ENCODE peak calls at places on chromosomes 13 and 19, in seven cellular contexts. One of them, this sample, is unnamed.

GRCh38 chr13:41833851-41834250 is 127.1 kb downstream of the VWA8 start:
- DNase-seq in adrenal gland: no peak
- DNase-seq in stimulated activated CD4-positive, alpha-beta T cell treated with anti-CD3 and anti-CD28 coated beads, Interleukin-1b, Interleukin-23, amount 100 ng/mL, for 4 hours: no peak
- DNase-seq in skeletal muscle cell: no peak
- DNase-seq in HFF-Myc: no peak
- DNase-seq in GM10248: no peak
- DNase-seq in stimulated activated CD8-positive, alpha-beta memory T cell treated with anti-CD3 and anti-CD28 coated beads, Interleukin-7, amount 100 ng/mL, for 1 hour: no peak
- DNase-seq in this sample: no peak

GRCh38 chr13:109330941-109331340 is 455.4 kb downstream of the IRS2 start:
- DNase-seq in adrenal gland: no peak
- DNase-seq in HFF-Myc: no peak
- DNase-seq in stimulated activated CD8-positive, alpha-beta memory T cell treated with anti-CD3 and anti-CD28 coated beads, Interleukin-7, amount 100 ng/mL, for 1 hour: no peak
- DNase-seq in stimulated activated CD4-positive, alpha-beta T cell treated with anti-CD3 and anti-CD28 coated beads, Interleukin-1b, Interleukin-23, amount 100 ng/mL, for 4 hours: no peak
- DNase-seq in skeletal muscle cell: peak
- DNase-seq in GM10248: no peak
- DNase-seq in this sample: no peak

GRCh38 chr19:36136975-36137686 is 2.7 kb upstream of the CAPNS1 start:
- DNase-seq in HFF-Myc: no peak
- DNase-seq in adrenal gland: peak
- DNase-seq in stimulated activated CD4-positive, alpha-beta T cell treated with anti-CD3 and anti-CD28 coated beads, Interleukin-1b, Interleukin-23, amount 100 ng/mL, for 4 hours: no peak
- DNase-seq in stimulated activated CD8-positive, alpha-beta memory T cell treated with anti-CD3 and anti-CD28 coated beads, Interleukin-7, amount 100 ng/mL, for 1 hour: no peak
- DNase-seq in GM10248: no peak
- DNase-seq in skeletal muscle cell: no peak
- DNase-seq in this sample: no peak

GRCh38 chr13:76216729-76217128 is 580.6 kb downstream of the LMO7 start:
- DNase-seq in stimulated activated CD4-positive, alpha-beta T cell treated with anti-CD3 and anti-CD28 coated beads, Interleukin-1b, Interleukin-23, amount 100 ng/mL, for 4 hours: no peak
- DNase-seq in GM10248: no peak
- DNase-seq in HFF-Myc: no peak
- DNase-seq in adrenal gland: no peak
- DNase-seq in skeletal muscle cell: peak
- DNase-seq in stimulated activated CD8-positive, alpha-beta memory T cell treated with anti-CD3 and anti-CD28 coated beads, Interleukin-7, amount 100 ng/mL, for 1 hour: no peak
- DNase-seq in this sample: no peak

GRCh38 chr19:36245210-36246005 is 30.5 kb downstream of the ZNF146 start:
- DNase-seq in skeletal muscle cell: no peak
- DNase-seq in stimulated activated CD8-positive, alpha-beta memory T cell treated with anti-CD3 and anti-CD28 coated beads, Interleukin-7, amount 100 ng/mL, for 1 hour: no peak
- DNase-seq in adrenal gland: no peak
- DNase-seq in HFF-Myc: no peak
- DNase-seq in stimulated activated CD4-positive, alpha-beta T cell treated with anti-CD3 and anti-CD28 coated beads, Interleukin-1b, Interleukin-23, amount 100 ng/mL, for 4 hours: no peak
- DNase-seq in GM10248: no peak
- DNase-seq in this sample: no peak

GRCh38 chr13:40407567-40407966 is 258.9 kb downstream of the FOXO1 start:
- DNase-seq in adrenal gland: no peak
- DNase-seq in stimulated activated CD8-positive, alpha-beta memory T cell treated with anti-CD3 and anti-CD28 coated beads, Interleukin-7, amount 100 ng/mL, for 1 hour: no peak
- DNase-seq in GM10248: no peak
- DNase-seq in stimulated activated CD4-positive, alpha-beta T cell treated with anti-CD3 and anti-CD28 coated beads, Interleukin-1b, Interleukin-23, amount 100 ng/mL, for 4 hours: no peak
- DNase-seq in HFF-Myc: no peak
- DNase-seq in skeletal muscle cell: no peak
- DNase-seq in this sample: no peak

GRCh38 chr13:25153736-25154135 is 18.4 kb downstream of the AMER2 start:
- DNase-seq in GM10248: no peak
- DNase-seq in stimulated activated CD4-positive, alpha-beta T cell treated with anti-CD3 and anti-CD28 coated beads, Interleukin-1b, Interleukin-23, amount 100 ng/mL, for 4 hours: no peak
- DNase-seq in adrenal gland: no peak
- DNase-seq in stimulated activated CD8-positive, alpha-beta memory T cell treated with anti-CD3 and anti-CD28 coated beads, Interleukin-7, amount 100 ng/mL, for 1 hour: no peak
- DNase-seq in HFF-Myc: no peak
- DNase-seq in skeletal muscle cell: no peak
- DNase-seq in this sample: no peak

GRCh38 chr19:2610637-2611482 is 91.6 kb downstream of the GNG7 start:
- DNase-seq in skeletal muscle cell: peak
- DNase-seq in stimulated activated CD4-positive, alpha-beta T cell treated with anti-CD3 and anti-CD28 coated beads, Interleukin-1b, Interleukin-23, amount 100 ng/mL, for 4 hours: peak
- DNase-seq in stimulated activated CD8-positive, alpha-beta memory T cell treated with anti-CD3 and anti-CD28 coated beads, Interleukin-7, amount 100 ng/mL, for 1 hour: peak
- DNase-seq in HFF-Myc: no peak
- DNase-seq in GM10248: peak
- DNase-seq in adrenal gland: peak
- DNase-seq in this sample: peak

GRCh38 chr19:11191273-11191755 is 6.0 kb downstream of the KANK2 start:
- DNase-seq in HFF-Myc: no peak
- DNase-seq in GM10248: no peak
- DNase-seq in stimulated activated CD4-positive, alpha-beta T cell treated with anti-CD3 and anti-CD28 coated beads, Interleukin-1b, Interleukin-23, amount 100 ng/mL, for 4 hours: no peak
- DNase-seq in adrenal gland: peak
- DNase-seq in skeletal muscle cell: peak
- DNase-seq in stimulated activated CD8-positive, alpha-beta memory T cell treated with anti-CD3 and anti-CD28 coated beads, Interleukin-7, amount 100 ng/mL, for 1 hour: no peak
- DNase-seq in this sample: no peak

This sample was measured in NK-92 treated with Interleukin-12 subunit alpha and Interleukin-12 subunit beta, amount 100 ng/mL, for 24 hours.